ENCODE peak calls at places on chromosomes 7 and 10, in five cellular contexts. R is stimulated activated CD8-positive, alpha-beta memory T cell treated with anti-CD3 and anti-CD28 coated beads, Interleukin-4, amount 100 ng/mL, for 24 hours; E is H4; J is adipocyte; S is amygdala. I is an unnamed sample.

GRCh38 chr7:130286881-130287280 is 6.1 kb upstream of the CPA4 start:
- DNase-seq in E (no peak), S (no peak), R (no peak), J (no peak), I (no peak)

GRCh38 chr7:141915565-141915964 is 634 bp upstream of the OR9A4 start:
- DNase-seq in E (no peak), J (no peak), S (no peak), R (no peak), I (no peak)

GRCh38 chr10:3935141-3935540 is 150.1 kb upstream of the KLF6 start:
- DNase-seq in S (no peak), R (peak), J (peak), E (no peak), I (peak)

GRCh38 chr7:43954524-43955228 is 28.4 kb downstream of the UBE2D4 start:
- DNase-seq in R (no peak), J (peak), E (peak), S (peak), I (no peak)

GRCh38 chr10:73857446-73857845 is 16.9 kb downstream of the CAMK2G start:
- DNase-seq in E (no peak), J (no peak), S (no peak), R (peak), I (no peak)

GRCh38 chr7:36663481-36663880 is 60.8 kb downstream of the AOAH start:
- DNase-seq in S (no peak), R (no peak), E (peak), J (no peak), I (no peak)

GRCh38 chr7:77199008-77199966 is at the start of gene FGL2:
- DNase-seq in E (no peak), J (peak), S (peak), R (no peak), I (no peak)

GRCh38 chr10:112815238-112816032 is 134.6 kb upstream of the TCF7L2 start:
- DNase-seq in J (peak), S (no peak), E (peak), R (no peak), I (no peak)

GRCh38 chr7:158246960-158247673 is 340.5 kb downstream of the PTPRN2 start:
- DNase-seq in J (no peak), E (no peak), R (no peak), S (no peak), I (no peak)

GRCh38 chr7:22093936-22094335 is 148.2 kb upstream of the CDCA7L start:
- DNase-seq in J (no peak), S (no peak), E (no peak), R (no peak), I (no peak)

GRCh38 chr10:32036922-32037321 is 19.3 kb downstream of the KIF5B start:
- DNase-seq in E (no peak), R (no peak), J (no peak), S (no peak), I (no peak)

GRCh38 chr7:1694981-1695511 is 25.0 kb downstream of the ELFN1 start:
- DNase-seq in E (no peak), S (no peak), J (no peak), R (no peak), I (no peak)

GRCh38 chr10:88073676-88074075 is 210.3 kb downstream of the PTEN start:
- DNase-seq in J (no peak), R (no peak), S (no peak), E (no peak), I (no peak)

I was measured in GM12892.